ENCODE peak calls at places on chromosomes 13 and 19, in ten cellular contexts. N is Calu3, T is astrocyte of the spinal cord, O is cardiac fibroblast, L is body of pancreas, B is cardiac muscle cell, H is GM12878, G is foreskin fibroblast, J is stomach, Y is colonic mucosa. C is an unnamed sample.

GRCh38 chr19:4914736-4915501 is 5.6 kb downstream of the UHRF1 start:
- DNase-seq in N (peak), T (peak), O (peak), L (no peak), B (no peak), H (no peak), G (peak), J (peak), Y (peak), C (no peak)

GRCh38 chr19:6501740-6502648 is at the start of gene TUBB4A:
- DNase-seq in N (peak), T (no peak), O (no peak), L (peak), B (peak), H (no peak), G (no peak), J (no peak), Y (no peak), C (no peak)

GRCh38 chr13:106302011-106302410 is 233.5 kb downstream of the EFNB2 start:
- DNase-seq in N (no peak), T (no peak), O (no peak), L (no peak), B (no peak), H (no peak), G (no peak), J (no peak), Y (no peak), C (no peak)

GRCh38 chr13:60414177-60414576 is 17.2 kb downstream of the TDRD3 start:
- DNase-seq in N (no peak), T (no peak), O (no peak), L (no peak), B (no peak), H (no peak), G (no peak), J (no peak), Y (no peak), C (no peak)

GRCh38 chr13:113887700-113888201 is 23.9 kb upstream of the GAS6 start:
- DNase-seq in N (no peak), T (peak), O (peak), L (no peak), B (no peak), H (no peak), G (no peak), J (peak), Y (no peak), C (peak)

GRCh38 chr13:43446126-43446525 is 340.6 kb downstream of the ENOX1 start:
- DNase-seq in N (no peak), T (peak), O (no peak), L (no peak), B (no peak), H (no peak), G (no peak), J (no peak), Y (no peak), C (no peak)

GRCh38 chr13:79987323-79987722 is 353.6 kb downstream of the SPRY2 start:
- DNase-seq in N (no peak), T (no peak), O (no peak), L (no peak), B (no peak), H (no peak), G (peak), J (no peak), Y (no peak), C (no peak)

GRCh38 chr13:33347866-33348265 is 62.3 kb upstream of the STARD13 start:
- DNase-seq in N (no peak), T (peak), O (no peak), L (no peak), B (no peak), H (no peak), G (no peak), J (no peak), Y (no peak), C (peak)

GRCh38 chr13:30142502-30143211 is 164.7 kb downstream of the KATNAL1 start:
- DNase-seq in N (peak), T (peak), O (peak), L (peak), B (no peak), H (no peak), G (peak), J (no peak), Y (no peak), C (peak)

GRCh38 chr19:47310819-47311218 is 1.2 kb downstream of the C5AR1 start:
- DNase-seq in N (no peak), T (no peak), O (no peak), L (peak), B (no peak), H (no peak), G (peak), J (peak), Y (no peak), C (no peak)

GRCh38 chr13:82688400-82688999 is 1193.8 kb downstream of the SLITRK1 start:
- DNase-seq in N (no peak), T (peak), O (peak), L (no peak), B (no peak), H (no peak), G (no peak), J (no peak), Y (no peak), C (no peak)

GRCh38 chr19:17775991-17776803 is 18.7 kb upstream of the B3GNT3 start:
- DNase-seq in N (no peak), T (no peak), O (peak), L (no peak), B (no peak), H (peak), G (no peak), J (no peak), Y (no peak), C (no peak)

GRCh38 chr19:35484637-35485036 is 5.6 kb downstream of the KRTDAP start:
- DNase-seq in N (no peak), T (no peak), O (no peak), L (no peak), B (no peak), H (peak), G (no peak), J (no peak), Y (no peak), C (no peak)

GRCh38 chr13:24286624-24287023 is 22.8 kb upstream of the C1QTNF9 start:
- DNase-seq in N (no peak), T (no peak), O (no peak), L (no peak), B (no peak), H (no peak), G (no peak), J (peak), Y (no peak), C (no peak)

GRCh38 chr19:54287456-54287855 is 6.5 kb upstream of the LILRB2 start:
- DNase-seq in N (no peak), T (no peak), O (no peak), L (no peak), B (no peak), H (no peak), G (peak), J (no peak), Y (no peak), C (no peak)

GRCh38 chr13:24727731-24728601 is 36.0 kb upstream of the RNF17 start:
- DNase-seq in N (peak), T (peak), O (peak), L (peak), B (peak), H (peak), G (peak), J (peak), Y (peak), C (peak)

GRCh38 chr13:101210774-101211173 is 205.5 kb downstream of the NALCN start:
- DNase-seq in N (no peak), T (no peak), O (no peak), L (no peak), B (no peak), H (no peak), G (no peak), J (no peak), Y (no peak), C (no peak)

GRCh38 chr13:78160793-78161192 is 242.2 kb upstream of the EDNRB start:
- DNase-seq in N (no peak), T (peak), O (peak), L (no peak), B (no peak), H (no peak), G (peak), J (no peak), Y (no peak), C (peak)

GRCh38 chr19:13844130-13844631 is 32.8 kb upstream of the NANOS3 start:
- DNase-seq in N (peak), T (no peak), O (no peak), L (no peak), B (no peak), H (no peak), G (no peak), J (no peak), Y (peak), C (no peak)

GRCh38 chr13:31374682-31375081 is 174.9 kb downstream of the B3GLCT start:
- DNase-seq in N (no peak), T (no peak), O (no peak), L (no peak), B (no peak), H (no peak), G (no peak), J (no peak), Y (no peak), C (no peak)

GRCh38 chr19:46014534-46014933 is 8.3 kb downstream of the PGLYRP1 start:
- DNase-seq in N (no peak), T (no peak), O (no peak), L (no peak), B (no peak), H (no peak), G (no peak), J (no peak), Y (no peak), C (no peak)

GRCh38 chr19:46017095-46017429 is 5.8 kb downstream of the PGLYRP1 start:
- DNase-seq in N (no peak), T (no peak), O (no peak), L (no peak), B (no peak), H (no peak), G (no peak), J (no peak), Y (no peak), C (no peak)

GRCh38 chr19:46016426-46017094 is 6.3 kb downstream of the PGLYRP1 start:
- DNase-seq in N (peak), T (peak), O (peak), L (peak), B (peak), H (peak), G (peak), J (peak), Y (peak), C (peak)

GRCh38 chr19:46015080-46015960 is 7.5 kb downstream of the PGLYRP1 start:
- DNase-seq in N (peak), T (peak), O (peak), L (peak), B (peak), H (no peak), G (no peak), J (peak), Y (peak), C (no peak)

DNA sequence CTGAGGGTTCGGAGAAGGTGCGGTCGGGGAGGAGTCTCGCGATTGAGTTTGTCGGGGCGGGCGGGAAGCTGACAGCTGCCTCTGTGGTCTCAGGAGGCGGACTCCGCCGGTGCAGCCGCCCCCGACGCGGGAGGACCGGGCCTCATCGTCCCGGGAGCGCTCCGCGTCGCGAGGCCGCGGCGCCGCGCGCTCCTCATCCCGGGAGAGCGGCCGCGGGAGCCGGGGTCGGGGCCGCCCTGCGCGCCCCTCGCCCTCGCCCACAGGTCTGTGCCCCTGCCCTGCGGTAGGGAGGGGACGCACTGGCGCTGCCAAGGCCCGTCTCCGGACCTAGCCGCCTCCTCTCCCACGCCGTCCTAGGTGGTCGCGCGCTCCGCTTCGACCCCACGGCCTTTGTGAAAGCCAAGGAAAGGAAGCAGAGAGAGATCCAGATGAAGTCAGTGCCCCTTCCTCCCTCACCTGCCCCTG is 6.9 kb downstream of the PGLYRP1 start:
- DNase-seq in N (no peak), T (no peak), O (no peak), L (peak), B (peak), H (no peak), G (no peak), J (no peak), Y (no peak), C (no peak)
- TF ChIP-seq CTCF in N (no peak), T (no peak), O (no peak), L (no peak), B (no peak), H (no peak), G (no peak), J (no peak), Y (no peak), C (no peak)

GRCh38 chr19:37991176-37991835 is 84.3 kb downstream of the SIPA1L3 start:
- DNase-seq in N (no peak), T (no peak), O (peak), L (no peak), B (no peak), H (no peak), G (no peak), J (no peak), Y (no peak), C (no peak)

GRCh38 chr19:37989855-37990254 is 82.8 kb downstream of the SIPA1L3 start:
- DNase-seq in N (no peak), T (no peak), O (peak), L (no peak), B (no peak), H (no peak), G (no peak), J (no peak), Y (no peak), C (no peak)

GRCh38 chr19:37991841-37992248 is 84.8 kb downstream of the SIPA1L3 start:
- DNase-seq in N (peak), T (no peak), O (no peak), L (no peak), B (no peak), H (no peak), G (no peak), J (no peak), Y (no peak), C (no peak)

GRCh38 chr19:37988758-37989635 is 82.0 kb downstream of the SIPA1L3 start:
- DNase-seq in N (no peak), T (peak), O (no peak), L (no peak), B (no peak), H (no peak), G (no peak), J (no peak), Y (no peak), C (no peak)

GRCh38 chr19:37990362-37990761 is 83.4 kb downstream of the SIPA1L3 start:
- DNase-seq in N (no peak), T (peak), O (no peak), L (no peak), B (no peak), H (no peak), G (no peak), J (no peak), Y (no peak), C (no peak)
- TF ChIP-seq CTCF in N (no peak), T (no peak), O (no peak), L (no peak), B (no peak), H (no peak), G (no peak), J (no peak), Y (no peak), C (no peak)

DNA sequence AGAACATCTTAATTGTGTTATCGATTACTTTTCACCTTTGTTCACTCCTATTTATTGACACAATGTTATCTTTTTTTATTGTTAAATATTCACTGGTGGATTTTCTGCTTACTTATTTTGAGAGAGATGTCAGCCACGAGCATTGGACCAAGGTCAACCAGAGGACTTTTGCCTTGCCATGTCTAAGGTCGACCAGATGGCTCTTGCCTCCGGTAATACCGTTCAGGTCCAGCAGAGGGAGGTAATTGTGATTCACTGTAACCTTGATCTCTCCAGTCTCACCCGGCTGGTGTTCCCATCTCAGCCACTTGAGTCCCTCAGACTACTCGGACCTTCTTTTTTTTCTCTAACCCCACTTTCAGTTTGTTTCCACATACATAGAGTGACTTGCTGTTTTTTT is 1438.1 kb downstream of the UQCRFS1 start:
- DNase-seq in N (no peak), T (no peak), O (no peak), L (no peak), B (no peak), H (no peak), G (no peak), J (no peak), Y (no peak), C (no peak)
- TF ChIP-seq CTCF in N (peak), T (peak), O (peak), L (no peak), B (peak), H (no peak), G (peak), J (no peak), Y (no peak), C (peak)

GRCh38 chr19:2399582-2399981 is 27.8 kb downstream of the TIMM13 start:
- DNase-seq in N (no peak), T (no peak), O (no peak), L (no peak), B (no peak), H (no peak), G (no peak), J (no peak), Y (no peak), C (no peak)
- TF ChIP-seq CTCF in N (no peak), T (no peak), O (no peak), L (no peak), B (no peak), H (no peak), G (no peak), J (no peak), Y (no peak), C (no peak)

GRCh38 chr19:32910094-32910493 is 40.5 kb upstream of the SLC7A9 start:
- DNase-seq in N (no peak), T (no peak), O (no peak), L (no peak), B (no peak), H (no peak), G (no peak), J (no peak), Y (no peak), C (no peak)
- TF ChIP-seq CTCF in N (no peak), T (no peak), O (no peak), L (no peak), B (no peak), H (no peak), G (no peak), J (no peak), Y (no peak), C (no peak)

GRCh38 chr19:23460656-23461055 is 65.4 kb upstream of the ZNF91 start:
- DNase-seq in N (no peak), T (no peak), O (no peak), L (no peak), B (no peak), H (no peak), G (no peak), J (no peak), Y (no peak), C (no peak)
- TF ChIP-seq CTCF in N (no peak), T (no peak), O (no peak), L (no peak), B (no peak), H (no peak), G (no peak), J (no peak), Y (no peak), C (no peak)

GRCh38 chr19:11798391-11799296 is at the start of gene ZNF491:
- DNase-seq in N (peak), T (peak), O (peak), L (peak), B (peak), H (no peak), G (peak), J (peak), Y (peak), C (peak)
- TF ChIP-seq CTCF in N (no peak), T (peak), O (no peak), L (peak), B (peak), H (peak), G (peak), J (peak), Y (no peak), C (peak)

DNA sequence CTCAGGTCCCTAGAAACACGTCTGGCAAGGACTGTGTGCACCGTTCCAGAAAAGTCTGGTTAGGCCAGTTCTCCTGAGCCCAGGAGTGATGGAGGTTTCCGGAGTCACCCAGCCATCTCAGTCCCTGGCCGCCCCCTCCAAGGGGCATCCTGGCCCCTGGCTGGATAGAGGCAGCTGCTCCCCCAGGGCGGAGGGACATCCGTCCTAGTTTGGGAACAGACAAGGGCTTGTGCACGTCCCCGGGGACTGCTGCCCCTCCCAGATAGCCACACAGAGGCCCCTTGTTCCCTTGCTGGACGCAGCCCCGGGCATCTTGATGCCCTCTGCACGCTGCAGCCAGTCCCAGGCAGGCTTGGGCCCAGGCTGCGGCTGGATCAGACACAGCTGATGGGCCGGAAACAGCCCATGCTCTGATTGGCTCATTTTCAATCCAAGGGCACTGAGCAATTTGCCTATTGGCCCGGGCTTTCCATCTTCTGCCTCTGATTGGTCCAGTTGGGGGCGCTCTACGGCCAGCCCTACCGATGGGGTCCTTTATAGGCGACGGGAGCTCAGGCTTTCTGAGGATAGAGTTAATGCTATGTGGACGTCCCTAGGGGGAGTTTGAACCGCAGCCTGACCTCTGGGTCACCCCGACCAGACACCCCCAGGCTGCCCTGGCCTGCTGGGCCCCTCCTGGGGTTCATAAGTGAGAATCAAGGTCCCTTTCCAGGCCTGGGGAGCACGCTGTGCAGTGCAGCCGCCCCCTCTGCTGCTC is 3.7 kb downstream of the S1PR2 start:
- DNase-seq in N (no peak), T (no peak), O (peak), L (peak), B (no peak), H (no peak), G (peak), J (no peak), Y (no peak), C (no peak)
- TF ChIP-seq CTCF in N (no peak), T (peak), O (no peak), L (no peak), B (no peak), H (no peak), G (peak), J (no peak), Y (no peak), C (no peak)

GRCh38 chr19:39434123-39435076 is 1.3 kb downstream of the RPS16 start:
- DNase-seq in N (no peak), T (no peak), O (no peak), L (no peak), B (no peak), H (no peak), G (no peak), J (no peak), Y (no peak), C (no peak)

GRCh38 chr19:39438270-39438934 is 2.7 kb upstream of the RPS16 start:
- DNase-seq in N (no peak), T (no peak), O (no peak), L (no peak), B (no peak), H (no peak), G (peak), J (no peak), Y (no peak), C (no peak)

GRCh38 chr19:39435499-39436349 is at the start of gene RPS16:
- DNase-seq in N (peak), T (peak), O (peak), L (peak), B (peak), H (peak), G (peak), J (peak), Y (peak), C (peak)

GRCh38 chr19:39433480-39434079 is 2.2 kb downstream of the RPS16 start:
- DNase-seq in N (no peak), T (no peak), O (no peak), L (no peak), B (no peak), H (no peak), G (no peak), J (no peak), Y (no peak), C (no peak)

GRCh38 chr19:39436350-39436716 is 584 bp upstream of the RPS16 start:
- DNase-seq in N (no peak), T (no peak), O (no peak), L (no peak), B (no peak), H (no peak), G (no peak), J (no peak), Y (no peak), C (no peak)
- TF ChIP-seq CTCF in N (no peak), T (no peak), O (no peak), L (no peak), B (no peak), H (no peak), G (no peak), J (no peak), Y (no peak), C (no peak)